ENCODE peak calls at places on chromosomes 13 and 19, in seven cellular contexts. One of them, this sample, is unnamed. For H3K27me3, the result is how much of the 10 kb centered on the place peaks cover.

GRCh38 chr19:2207991-2208860 is 27.9 kb downstream of the PLEKHJ1 start:
- DNase-seq in aorta: no peak
- DNase-seq in testis: peak
- DNase-seq in PC-9: no peak
- DNase-seq in lower lobe of right lung: no peak
- DNase-seq in gastrocnemius medialis: peak
- DNase-seq in astrocyte: peak
- DNase-seq in this sample: peak

GRCh38 chr13:77697208-77698103 is at the start of gene SLAIN1:
- DNase-seq in astrocyte: peak
- DNase-seq in gastrocnemius medialis: peak
- DNase-seq in lower lobe of right lung: peak
- DNase-seq in aorta: peak
- DNase-seq in PC-9: peak
- DNase-seq in testis: peak
- DNase-seq in this sample: peak

GRCh38 chr13:97802213-97802612 is 151.3 kb upstream of the IPO5 start:
- DNase-seq in gastrocnemius medialis: no peak
- DNase-seq in lower lobe of right lung: no peak
- DNase-seq in testis: no peak
- DNase-seq in astrocyte: no peak
- DNase-seq in PC-9: no peak
- DNase-seq in aorta: no peak
- DNase-seq in this sample: no peak

GRCh38 chr13:113493315-113493951 is 2.9 kb upstream of the DCUN1D2 start:
- DNase-seq in lower lobe of right lung: no peak
- DNase-seq in gastrocnemius medialis: no peak
- DNase-seq in testis: no peak
- DNase-seq in aorta: no peak
- DNase-seq in astrocyte: peak
- DNase-seq in PC-9: peak
- DNase-seq in this sample: no peak

GRCh38 chr19:8569066-8569761 is 8.0 kb downstream of the MYO1F start:
- DNase-seq in aorta: no peak
- DNase-seq in testis: peak
- DNase-seq in lower lobe of right lung: peak
- DNase-seq in gastrocnemius medialis: peak
- DNase-seq in astrocyte: peak
- DNase-seq in PC-9: peak
- DNase-seq in this sample: peak

GRCh38 chr13:87986639-87987250 is 315.6 kb downstream of the SLITRK5 start:
- DNase-seq in aorta: no peak
- DNase-seq in astrocyte: no peak
- DNase-seq in testis: no peak
- DNase-seq in PC-9: no peak
- DNase-seq in gastrocnemius medialis: no peak
- DNase-seq in lower lobe of right lung: no peak
- DNase-seq in this sample: no peak

GRCh38 chr19:33294058-33294798 is 8.1 kb downstream of the CEBPA start:
- DNase-seq in astrocyte: no peak
- DNase-seq in PC-9: no peak
- DNase-seq in lower lobe of right lung: no peak
- DNase-seq in aorta: no peak
- DNase-seq in gastrocnemius medialis: no peak
- DNase-seq in testis: no peak
- DNase-seq in this sample: no peak

GRCh38 chr13:26971990-26972888 is 199.4 kb downstream of the USP12 start:
- DNase-seq in aorta: peak
- DNase-seq in lower lobe of right lung: peak
- DNase-seq in astrocyte: peak
- DNase-seq in gastrocnemius medialis: no peak
- DNase-seq in PC-9: peak
- DNase-seq in testis: peak
- DNase-seq in this sample: no peak

GRCh38 chr13:33109319-33109718 is 93.1 kb downstream of the KL start:
- DNase-seq in testis: no peak
- DNase-seq in aorta: no peak
- DNase-seq in astrocyte: no peak
- DNase-seq in PC-9: no peak
- DNase-seq in lower lobe of right lung: no peak
- DNase-seq in gastrocnemius medialis: no peak
- DNase-seq in this sample: no peak

GRCh38 chr19:7926021-7926726 is at the start of gene CTXN1:
- DNase-seq in testis: peak
- DNase-seq in aorta: peak
- DNase-seq in PC-9: peak
- DNase-seq in lower lobe of right lung: peak
- DNase-seq in astrocyte: no peak
- DNase-seq in gastrocnemius medialis: no peak
- DNase-seq in this sample: no peak

GRCh38 chr19:51365211-51366049 is 758 bp downstream of the ETFB start:
- DNase-seq in gastrocnemius medialis: peak
- DNase-seq in aorta: no peak
- DNase-seq in lower lobe of right lung: no peak
- DNase-seq in PC-9: peak
- DNase-seq in testis: peak
- DNase-seq in astrocyte: peak
- DNase-seq in this sample: peak

GRCh38 chr19:18587962-18588610 is 512 bp upstream of the REX1BD start:
- DNase-seq in astrocyte: no peak
- DNase-seq in lower lobe of right lung: no peak
- DNase-seq in aorta: no peak
- DNase-seq in gastrocnemius medialis: no peak
- DNase-seq in testis: no peak
- DNase-seq in PC-9: no peak
- DNase-seq in this sample: no peak

GRCh38 chr19:49125025-49125731 is 5.8 kb downstream of the PPFIA3 start:
- DNase-seq in testis: no peak
- DNase-seq in PC-9: peak
- DNase-seq in astrocyte: no peak
- DNase-seq in aorta: no peak
- DNase-seq in gastrocnemius medialis: no peak
- DNase-seq in lower lobe of right lung: no peak
- DNase-seq in this sample: no peak

GRCh38 chr19:51511353-51511752 is 9.8 kb upstream of the SIGLEC12 start:
- DNase-seq in PC-9: no peak
- DNase-seq in testis: peak
- DNase-seq in astrocyte: no peak
- DNase-seq in gastrocnemius medialis: no peak
- DNase-seq in aorta: no peak
- DNase-seq in lower lobe of right lung: no peak
- DNase-seq in this sample: no peak

GRCh38 chr19:19865750-19866598 is at the start of gene ZNF253:
- DNase-seq in astrocyte: peak
- DNase-seq in PC-9: peak
- DNase-seq in testis: peak
- DNase-seq in gastrocnemius medialis: peak
- DNase-seq in aorta: peak
- DNase-seq in lower lobe of right lung: peak
- DNase-seq in this sample: peak

GRCh38 chr19:1027020-1027952 is 878 bp downstream of the CNN2 start:
- DNase-seq in lower lobe of right lung: no peak
- DNase-seq in testis: no peak
- DNase-seq in gastrocnemius medialis: no peak
- DNase-seq in PC-9: peak
- DNase-seq in aorta: no peak
- DNase-seq in astrocyte: no peak
- DNase-seq in this sample: no peak

GRCh38 chr13:24130134-24130792 is 30.3 kb upstream of the SPATA13 start:
- DNase-seq in lower lobe of right lung: no peak
- DNase-seq in astrocyte: peak
- DNase-seq in aorta: no peak
- DNase-seq in testis: no peak
- DNase-seq in gastrocnemius medialis: no peak
- DNase-seq in PC-9: no peak
- DNase-seq in this sample: no peak

GRCh38 chr19:3671680-3672574 is 28.3 kb downstream of the PIP5K1C start:
- DNase-seq in lower lobe of right lung: no peak
- DNase-seq in gastrocnemius medialis: no peak
- DNase-seq in testis: no peak
- DNase-seq in astrocyte: peak
- DNase-seq in aorta: no peak
- DNase-seq in PC-9: no peak
- DNase-seq in this sample: no peak

GRCh38 chr13:23621316-23621645 is 51.1 kb downstream of the TNFRSF19 start:
- DNase-seq in astrocyte: peak
- DNase-seq in PC-9: no peak
- DNase-seq in aorta: no peak
- DNase-seq in lower lobe of right lung: no peak
- DNase-seq in testis: no peak
- DNase-seq in gastrocnemius medialis: no peak
- DNase-seq in this sample: no peak

GRCh38 chr13:35469781-35470380 is 6.6 kb downstream of the MAB21L1 start:
- DNase-seq in astrocyte: no peak
- DNase-seq in lower lobe of right lung: no peak
- DNase-seq in PC-9: no peak
- DNase-seq in gastrocnemius medialis: no peak
- DNase-seq in aorta: no peak
- DNase-seq in testis: no peak
- DNase-seq in this sample: no peak

GRCh38 chr19:39083599-39083982 is 577 bp upstream of the ACP7 start:
- DNase-seq in testis: no peak
- DNase-seq in astrocyte: no peak
- DNase-seq in PC-9: no peak
- DNase-seq in gastrocnemius medialis: no peak
- DNase-seq in lower lobe of right lung: no peak
- DNase-seq in aorta: no peak
- DNase-seq in this sample: no peak

GRCh38 chr19:7808108-7808507 is 21.9 kb upstream of the EVI5L start:
- DNase-seq in testis: no peak
- DNase-seq in lower lobe of right lung: no peak
- DNase-seq in astrocyte: no peak
- DNase-seq in gastrocnemius medialis: no peak
- DNase-seq in aorta: no peak
- DNase-seq in PC-9: no peak
- DNase-seq in this sample: no peak

GRCh38 chr19:34145741-34146202 is 26.5 kb upstream of the LSM14A start:
- DNase-seq in gastrocnemius medialis: no peak
- DNase-seq in lower lobe of right lung: no peak
- DNase-seq in testis: peak
- DNase-seq in aorta: no peak
- DNase-seq in PC-9: peak
- DNase-seq in astrocyte: peak
- DNase-seq in this sample: no peak

GRCh38 chr19:14033946-14034345 is 2.4 kb downstream of the IL27RA start:
- DNase-seq in gastrocnemius medialis: no peak
- DNase-seq in aorta: no peak
- DNase-seq in PC-9: no peak
- DNase-seq in astrocyte: no peak
- DNase-seq in testis: no peak
- DNase-seq in lower lobe of right lung: no peak
- DNase-seq in this sample: no peak
- H3K27me3 ChIP-seq in gastrocnemius medialis: under half
- H3K27me3 ChIP-seq in aorta: under half
- H3K27me3 ChIP-seq in PC-9: under half
- H3K27me3 ChIP-seq in astrocyte: under half
- H3K27me3 ChIP-seq in testis: under half
- H3K27me3 ChIP-seq in lower lobe of right lung: under half
- H3K27me3 ChIP-seq in this sample: under half

DNA sequence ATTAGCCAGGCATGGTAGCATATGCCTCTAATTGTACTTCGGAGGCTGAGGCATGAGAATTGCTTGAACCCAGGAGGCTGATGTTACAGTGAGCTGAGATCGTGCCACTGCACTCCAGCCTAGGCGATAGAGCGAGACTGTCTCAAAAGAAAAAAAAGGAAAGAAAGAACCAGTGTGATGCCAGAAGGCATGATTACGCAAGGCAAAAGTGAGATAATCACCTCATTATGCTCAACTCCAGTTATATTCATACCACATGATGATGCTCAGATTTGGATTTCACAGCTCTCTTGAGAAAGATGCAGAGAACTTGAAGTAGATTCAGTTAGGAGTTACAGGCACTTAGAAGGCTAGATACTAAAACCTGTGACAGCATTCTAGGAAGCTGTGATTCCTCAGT is 21.8 kb downstream of the RCBTB1 start:
- DNase-seq in lower lobe of right lung: no peak
- DNase-seq in testis: no peak
- DNase-seq in PC-9: no peak
- DNase-seq in astrocyte: no peak
- DNase-seq in aorta: no peak
- DNase-seq in gastrocnemius medialis: no peak
- DNase-seq in this sample: no peak
- H3K27me3 ChIP-seq in lower lobe of right lung: under half
- H3K27me3 ChIP-seq in testis: under half
- H3K27me3 ChIP-seq in PC-9: under half
- H3K27me3 ChIP-seq in astrocyte: under half
- H3K27me3 ChIP-seq in aorta: under half
- H3K27me3 ChIP-seq in gastrocnemius medialis: under half
- H3K27me3 ChIP-seq in this sample: under half

GRCh38 chr19:54677217-54677616 is 14.4 kb downstream of the LILRB4 start:
- DNase-seq in PC-9: no peak
- DNase-seq in lower lobe of right lung: no peak
- DNase-seq in aorta: no peak
- DNase-seq in testis: no peak
- DNase-seq in astrocyte: no peak
- DNase-seq in gastrocnemius medialis: no peak
- DNase-seq in this sample: no peak

GRCh38 chr19:54674021-54674617 is 11.3 kb downstream of the LILRB4 start:
- DNase-seq in gastrocnemius medialis: no peak
- DNase-seq in aorta: no peak
- DNase-seq in PC-9: peak
- DNase-seq in testis: no peak
- DNase-seq in lower lobe of right lung: no peak
- DNase-seq in astrocyte: no peak
- DNase-seq in this sample: no peak

GRCh38 chr19:54668353-54668752 is 5.6 kb downstream of the LILRB4 start:
- DNase-seq in gastrocnemius medialis: no peak
- DNase-seq in PC-9: no peak
- DNase-seq in testis: no peak
- DNase-seq in aorta: no peak
- DNase-seq in astrocyte: no peak
- DNase-seq in lower lobe of right lung: no peak
- DNase-seq in this sample: no peak

GRCh38 chr19:54670576-54671347 is 8.0 kb downstream of the LILRB4 start:
- DNase-seq in lower lobe of right lung: no peak
- DNase-seq in gastrocnemius medialis: no peak
- DNase-seq in aorta: no peak
- DNase-seq in testis: no peak
- DNase-seq in PC-9: no peak
- DNase-seq in astrocyte: no peak
- DNase-seq in this sample: no peak

DNA sequence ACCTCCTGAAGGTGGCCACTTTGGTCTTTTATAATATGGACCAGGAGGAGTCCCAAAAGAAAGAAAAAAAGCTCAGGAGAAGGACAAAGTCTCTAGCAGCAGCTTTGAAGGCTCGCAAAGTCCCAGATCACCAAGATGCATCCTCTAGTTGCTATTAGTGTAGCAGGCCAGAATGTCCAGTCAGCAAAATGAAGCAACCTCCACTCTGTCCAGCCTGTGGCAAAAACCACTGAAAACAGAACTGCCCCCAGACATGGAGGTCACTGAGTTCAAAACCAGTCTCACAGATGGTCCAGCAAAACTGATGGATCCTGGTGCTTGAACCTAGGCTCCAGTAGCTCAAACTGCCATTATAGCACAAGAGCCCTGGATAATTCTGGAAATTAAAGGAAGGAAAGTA is 10.4 kb downstream of the LILRB4 start:
- DNase-seq in aorta: no peak
- DNase-seq in testis: no peak
- DNase-seq in astrocyte: no peak
- DNase-seq in PC-9: no peak
- DNase-seq in gastrocnemius medialis: no peak
- DNase-seq in lower lobe of right lung: no peak
- DNase-seq in this sample: no peak
- H3K27me3 ChIP-seq in aorta: under half
- H3K27me3 ChIP-seq in testis: under half
- H3K27me3 ChIP-seq in astrocyte: under half
- H3K27me3 ChIP-seq in PC-9: half or more
- H3K27me3 ChIP-seq in gastrocnemius medialis: under half
- H3K27me3 ChIP-seq in lower lobe of right lung: under half
- H3K27me3 ChIP-seq in this sample: under half

GRCh38 chr19:43763473-43763939 is 8.7 kb upstream of the SMG9 start:
- DNase-seq in testis: no peak
- DNase-seq in lower lobe of right lung: no peak
- DNase-seq in aorta: no peak
- DNase-seq in astrocyte: peak
- DNase-seq in PC-9: no peak
- DNase-seq in gastrocnemius medialis: no peak
- DNase-seq in this sample: no peak
- H3K27me3 ChIP-seq in testis: under half
- H3K27me3 ChIP-seq in lower lobe of right lung: under half
- H3K27me3 ChIP-seq in aorta: under half
- H3K27me3 ChIP-seq in astrocyte: under half
- H3K27me3 ChIP-seq in PC-9: under half
- H3K27me3 ChIP-seq in gastrocnemius medialis: under half
- H3K27me3 ChIP-seq in this sample: under half

This sample was measured in right atrium auricular region.